ENCODE peak calls at places on chromosomes 7 and 10, in five cellular contexts. E is lung; Q is right lobe of liver; K is effector memory CD4-positive, alpha-beta T cell; Z is right cardiac atrium. X is an unnamed sample. For H3K4me1, the result is how much of the 10 kb centered on the place peaks cover.

GRCh38 chr10:123287594-123288247 is 133.5 kb downstream of the BUB3 start:
- DNase-seq in E (no peak), Q (no peak), K (no peak), Z (no peak), X (no peak)

GRCh38 chr7:1710936-1711335 is 40.9 kb downstream of the ELFN1 start:
- DNase-seq in E (no peak), Q (peak), K (no peak), Z (peak), X (no peak)

GRCh38 chr7:128132426-128133069 is 101.3 kb upstream of the LRRC4 start:
- DNase-seq in E (no peak), Q (no peak), K (no peak), Z (no peak), X (no peak)

GRCh38 chr10:66925896-66926719 is at the start of gene LRRTM3:
- DNase-seq in E (peak), Q (peak), K (no peak), Z (peak), X (no peak)

GRCh38 chr7:123948122-123948521 is 23.1 kb downstream of the SPAM1 start:
- DNase-seq in E (no peak), Q (no peak), K (no peak), Z (no peak), X (no peak)

GRCh38 chr7:159035571-159036073 is 109.0 kb downstream of the VIPR2 start:
- DNase-seq in E (no peak), Q (no peak), K (no peak), Z (peak), X (no peak)

GRCh38 chr7:133931053-133931452 is 196.1 kb upstream of the LRGUK start:
- DNase-seq in E (no peak), Q (no peak), K (no peak), Z (no peak), X (no peak)

GRCh38 chr7:137953692-137954470 is 48.0 kb downstream of the CREB3L2 start:
- DNase-seq in E (no peak), Q (no peak), K (no peak), Z (no peak), X (no peak)

GRCh38 chr10:35387768-35388167 is 51.5 kb downstream of the CCNY start:
- DNase-seq in E (no peak), Q (no peak), K (no peak), Z (no peak), X (no peak)

GRCh38 chr7:158030071-158030470 is 557.6 kb downstream of the PTPRN2 start:
- DNase-seq in E (no peak), Q (no peak), K (no peak), Z (no peak), X (no peak)

GRCh38 chr7:150631084-150631824 is 931 bp downstream of the GIMAP6 start:
- DNase-seq in E (no peak), Q (no peak), K (no peak), Z (peak), X (peak)

GRCh38 chr10:128854965-128855364 is 612.1 kb upstream of the MGMT start:
- DNase-seq in E (peak), Q (peak), K (no peak), Z (peak), X (peak)

GRCh38 chr7:98949336-98950044 is 71.2 kb downstream of the TRRAP start:
- DNase-seq in E (no peak), Q (no peak), K (no peak), Z (peak), X (no peak)

GRCh38 chr7:155941688-155942087 is 129.4 kb upstream of the SHH start:
- DNase-seq in E (no peak), Q (no peak), K (no peak), Z (no peak), X (no peak)

GRCh38 chr7:39300276-39300675 is 265.9 kb upstream of the YAE1 start:
- DNase-seq in E (peak), Q (no peak), K (no peak), Z (peak), X (no peak)

GRCh38 chr10:48742891-48743845 is 58.5 kb downstream of the WDFY4 start:
- DNase-seq in E (peak), Q (no peak), K (no peak), Z (no peak), X (no peak)

GRCh38 chr7:143487566-143487965 is 9.9 kb downstream of the TAS2R41 start:
- DNase-seq in E (peak), Q (peak), K (no peak), Z (peak), X (peak)

GRCh38 chr10:62258926-62259325 is 9.7 kb downstream of the RTKN2 start:
- DNase-seq in E (no peak), Q (no peak), K (no peak), Z (no peak), X (no peak)

GRCh38 chr7:41491752-41492405 is 211.0 kb downstream of the INHBA start:
- DNase-seq in E (no peak), Q (no peak), K (no peak), Z (no peak), X (no peak)

GRCh38 chr7:120792861-120793130 is 65.1 kb downstream of the TSPAN12 start:
- DNase-seq in E (no peak), Q (no peak), K (no peak), Z (no peak), X (no peak)

GRCh38 chr7:132783824-132784223 is 207.6 kb upstream of the PLXNA4 start:
- DNase-seq in E (no peak), Q (no peak), K (no peak), Z (no peak), X (no peak)

GRCh38 chr7:122339145-122339904 is 34.8 kb upstream of the FEZF1 start:
- DNase-seq in E (no peak), Q (no peak), K (no peak), Z (no peak), X (no peak)

GRCh38 chr10:43598447-43598846 is 7.8 kb upstream of the ZNF485 start:
- DNase-seq in E (no peak), Q (no peak), K (no peak), Z (no peak), X (no peak)

GRCh38 chr7:158550886-158551452 is 36.7 kb downstream of the PTPRN2 start:
- DNase-seq in E (no peak), Q (peak), K (no peak), Z (no peak), X (no peak)

GRCh38 chr7:38368191-38368605 is 94.8 kb upstream of the TARP start:
- DNase-seq in E (peak), Q (peak), K (peak), Z (peak), X (peak)

GRCh38 chr10:25175527-25176420 is 973 bp downstream of the GPR158 start:
- DNase-seq in E (no peak), Q (no peak), K (no peak), Z (peak), X (peak)

GRCh38 chr7:106629521-106629920 is 31.4 kb downstream of the CCDC71L start:
- DNase-seq in E (no peak), Q (no peak), K (no peak), Z (no peak), X (no peak)

GRCh38 chr7:38284553-38284952 is 11.1 kb upstream of the TARP start:
- DNase-seq in E (no peak), Q (no peak), K (no peak), Z (no peak), X (no peak)

GRCh38 chr7:2821161-2821841 is 22.8 kb downstream of the GNA12 start:
- DNase-seq in E (no peak), Q (no peak), K (no peak), Z (peak), X (no peak)

GRCh38 chr10:98293550-98294269 is 25.7 kb upstream of the LOXL4 start:
- DNase-seq in E (no peak), Q (no peak), K (no peak), Z (no peak), X (peak)

GRCh38 chr10:86614853-86615252 is 39.5 kb upstream of the OPN4 start:
- DNase-seq in E (no peak), Q (no peak), K (no peak), Z (no peak), X (no peak)

GRCh38 chr10:29068984-29069383 is 219.9 kb upstream of the LYZL1 start:
- DNase-seq in E (no peak), Q (no peak), K (no peak), Z (no peak), X (no peak)

GRCh38 chr10:84659027-84659426 is 330.6 kb downstream of the CCSER2 start:
- DNase-seq in E (no peak), Q (no peak), K (no peak), Z (no peak), X (no peak)

GRCh38 chr7:151699920-151700319 is 177.0 kb downstream of the PRKAG2 start:
- DNase-seq in E (no peak), Q (no peak), K (no peak), Z (no peak), X (no peak)

DNA sequence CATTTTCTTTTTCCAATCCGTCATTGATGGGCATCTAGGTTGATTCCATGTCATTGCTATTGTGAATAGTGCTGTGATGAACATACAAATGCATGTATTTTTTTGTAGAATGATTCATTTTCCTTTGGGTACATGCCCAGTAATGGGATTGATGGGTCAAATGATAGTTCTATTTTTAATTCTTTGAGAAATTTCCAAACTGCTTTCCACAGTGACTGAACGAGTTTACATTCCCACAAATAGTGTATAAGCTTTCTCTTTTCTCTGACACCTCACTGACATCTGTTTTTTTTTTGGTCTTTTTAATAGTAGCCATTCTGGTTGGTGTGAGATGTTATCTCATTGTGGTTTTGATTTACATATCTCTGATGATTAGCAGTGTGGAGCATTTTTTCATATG is 195.1 kb upstream of the AGK start:
- DNase-seq in E (no peak), Q (no peak), K (no peak), Z (no peak), X (no peak)
- H3K4me3 ChIP-seq in E (no peak), Q (no peak), K (no peak), Z (no peak), X (no peak)

GRCh38 chr7:116548506-116548905 is 23.7 kb downstream of the CAV1 start:
- DNase-seq in E (no peak), Q (no peak), K (no peak), Z (no peak), X (no peak)
- H3K4me1 ChIP-seq in E (under half), Q (under half), K (under half), Z (under half), X (under half)

GRCh38 chr10:13959443-13960359 is 371.0 kb downstream of the FRMD4A start:
- DNase-seq in E (no peak), Q (no peak), K (no peak), Z (no peak), X (no peak)
- H3K4me3 ChIP-seq in E (no peak), Q (no peak), K (no peak), Z (no peak), X (no peak)

DNA sequence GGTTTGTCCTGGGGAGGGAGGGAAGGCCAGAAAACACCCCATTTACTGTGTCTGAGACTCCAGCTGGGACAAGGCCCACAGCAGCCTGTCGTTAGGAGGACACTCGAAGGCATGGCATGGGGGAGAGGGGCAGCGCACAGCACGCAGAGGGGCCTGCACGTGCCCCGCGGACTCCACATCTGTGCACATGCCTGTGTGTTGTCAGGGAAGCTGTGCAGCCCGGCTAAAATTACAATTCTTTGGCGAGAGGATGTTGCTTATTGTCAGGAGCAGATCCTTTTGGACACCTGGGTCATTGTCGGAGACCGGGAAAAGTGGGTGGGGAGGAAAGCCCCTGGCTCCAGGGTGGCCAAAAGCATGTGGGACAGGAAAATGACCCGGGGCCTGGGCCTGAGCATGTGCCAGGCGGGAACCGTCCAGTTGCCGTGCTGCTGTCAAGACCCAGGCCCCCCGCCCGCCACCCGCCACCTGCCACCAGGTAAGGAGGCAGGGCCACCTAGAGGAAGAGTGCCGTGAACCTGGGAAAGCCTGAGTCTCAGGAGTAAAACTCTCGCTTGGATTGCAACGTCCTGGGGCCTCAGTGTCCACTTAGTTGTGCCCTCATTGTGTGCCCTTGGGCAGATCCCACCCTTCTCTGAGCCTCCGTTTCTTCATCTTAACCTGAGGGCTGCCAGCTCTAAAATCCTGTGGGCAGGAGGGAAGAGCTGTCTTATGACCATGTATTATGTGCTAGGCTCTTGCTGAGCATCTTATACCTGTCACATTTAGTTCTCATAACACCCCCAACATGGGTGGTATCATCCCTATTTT is 7.2 kb downstream of the VSIR start:
- DNase-seq in E (no peak), Q (no peak), K (no peak), Z (peak), X (no peak)
- H3K4me1 ChIP-seq in E (half or more), Q (under half), K (half or more), Z (under half), X (half or more)

X was measured in mucosa of descending colon.